ENCODE peak calls at places on chromosomes 12 and 14, in five cellular contexts. H is activated CD4-positive, CD25-positive, alpha-beta regulatory T cell; N is GDM1; L is activated naive CD4-positive, alpha-beta T cell; W is aorta. S is an unnamed sample.

GRCh38 chr12:96198970-96199369 is 4.8 kb downstream of the ELK3 start:
- DNase-seq in N (no peak), H (no peak), W (no peak), L (no peak), S (no peak)

GRCh38 chr12:118061011-118061875 is at the start of gene WSB2:
- DNase-seq in L (peak; percentile 43), W (peak; percentile 95), N (no peak), H (peak; percentile 8), S (no peak)

GRCh38 chr12:126156806-126157574 is 1091.8 kb downstream of the AACS start:
- DNase-seq in H (no peak), N (no peak), L (no peak), W (no peak), S (no peak)

GRCh38 chr12:75711276-75711675 is 199.9 kb upstream of the KRR1 start:
- DNase-seq in H (no peak), L (no peak), W (no peak), N (no peak), S (no peak)

GRCh38 chr14:23951590-23952143 is 1.9 kb upstream of the DHRS4 start:
- DNase-seq in L (no peak), N (no peak), W (no peak), H (no peak), S (no peak)

GRCh38 chr12:94140556-94140955 is 7.8 kb upstream of the PLXNC1 start:
- DNase-seq in W (no peak), L (no peak), H (peak; percentile 11), N (peak; percentile 21), S (no peak)

GRCh38 chr14:94821705-94822104 is 51.8 kb upstream of the GSC start:
- DNase-seq in N (no peak), W (no peak), H (no peak), L (no peak), S (no peak)

GRCh38 chr12:3496964-3497363 is 6.0 kb downstream of the PRMT8 start:
- DNase-seq in H (no peak), N (no peak), W (no peak), L (no peak), S (no peak)

GRCh38 chr14:34461334-34462131 is 507 bp downstream of the SPTSSA start:
- DNase-seq in H (no peak), L (no peak), W (no peak), N (peak; percentile 10), S (peak; percentile 51)

GRCh38 chr12:47768323-47768811 is 4.7 kb upstream of the SLC48A1 start:
- DNase-seq in H (no peak), W (no peak), N (no peak), L (no peak), S (no peak)

GRCh38 chr12:131833896-131834641 is 5.9 kb downstream of the MMP17 start:
- DNase-seq in W (peak; percentile 74), N (no peak), L (no peak), H (no peak), S (no peak)

GRCh38 chr14:93741556-93742210 is 46.6 kb downstream of the PRIMA1 start:
- DNase-seq in N (no peak), L (no peak), W (no peak), H (no peak), S (no peak)

GRCh38 chr12:2617365-2617764 is 177.4 kb upstream of the FKBP4 start:
- DNase-seq in L (no peak), W (no peak), N (no peak), H (no peak), S (no peak)

GRCh38 chr12:42140901-42141300 is 3.8 kb downstream of the GXYLT1 start:
- DNase-seq in L (no peak), W (no peak), H (no peak), N (no peak), S (no peak)

GRCh38 chr12:112386726-112387125 is 4.5 kb upstream of the HECTD4 start:
- DNase-seq in N (no peak), L (no peak), H (no peak), W (no peak), S (peak; percentile 65)

GRCh38 chr12:17489452-17489851 is 600.5 kb downstream of the RERGL start:
- DNase-seq in N (no peak), L (no peak), W (no peak), H (no peak), S (no peak)

GRCh38 chr12:57235728-57236131 is 6.2 kb downstream of the SHMT2 start:
- DNase-seq in H (no peak), W (no peak), L (no peak), N (no peak), S (no peak)

GRCh38 chr12:10365716-10366433 is 24.0 kb downstream of the KLRK1 start:
- DNase-seq in H (no peak), N (no peak), W (no peak), L (no peak), S (no peak)

GRCh38 chr12:110741795-110742717 is 635 bp downstream of the PPP1CC start:
- DNase-seq in N (peak; percentile 5), H (peak; percentile 39), L (no peak), W (no peak), S (no peak)

GRCh38 chr14:105473677-105474477 is 744 bp upstream of the CRIP2 start:
- DNase-seq in N (peak; percentile 53), L (peak; percentile 59), H (no peak), W (peak; percentile 99), S (peak; percentile 33)

GRCh38 chr12:57263096-57263495 is 12.1 kb upstream of the STAC3 start:
- DNase-seq in W (no peak), H (no peak), L (no peak), N (no peak), S (no peak)

GRCh38 chr14:82075566-82075965 is 541.9 kb upstream of the SEL1L start:
- DNase-seq in W (peak; percentile 79), N (peak; percentile 2), L (no peak), H (no peak), S (no peak)

GRCh38 chr12:113896194-113896593 is 69.9 kb downstream of the RBM19 start:
- DNase-seq in L (no peak), H (no peak), N (no peak), W (no peak), S (no peak)

GRCh38 chr12:54125950-54126695 is 62.7 kb downstream of the SMUG1 start:
- DNase-seq in H (no peak), W (peak; percentile 84), L (no peak), N (no peak), S (no peak)

GRCh38 chr14:24207625-24208024 is 2.1 kb downstream of the TSSK4 start:
- DNase-seq in L (no peak), N (no peak), W (no peak), H (no peak), S (no peak)

GRCh38 chr14:34623506-34623905 is 6.4 kb downstream of the SNX6 start:
- DNase-seq in W (no peak), H (no peak), L (no peak), N (no peak), S (no peak)

GRCh38 chr12:104643921-104644669 is 187.3 kb downstream of the CHST11 start:
- DNase-seq in W (no peak), H (no peak), L (no peak), N (no peak), S (peak; percentile 62)

GRCh38 chr12:97939141-97939540 is 476.5 kb downstream of the RMST start:
- DNase-seq in H (no peak), W (no peak), N (no peak), L (no peak), S (no peak)

GRCh38 chr12:115598827-115599226 is 678.7 kb downstream of the MED13L start:
- DNase-seq in N (no peak), W (no peak), H (no peak), L (no peak), S (no peak)

GRCh38 chr14:68027276-68027675 is 207.7 kb downstream of the RAD51B start:
- DNase-seq in H (no peak), L (no peak), W (no peak), N (no peak), S (no peak)

GRCh38 chr14:92952497-92953298 is 29.7 kb downstream of the CHGA start:
- DNase-seq in N (no peak), H (no peak), W (no peak), L (no peak), S (no peak)

GRCh38 chr12:124952295-124952694 is 36.6 kb downstream of the DHX37 start:
- DNase-seq in W (no peak), H (no peak), L (no peak), N (no peak), S (no peak)

GRCh38 chr12:49328816-49329215 is 5.8 kb downstream of the TROAP start:
- DNase-seq in H (no peak), L (no peak), W (no peak), N (no peak), S (no peak)

GRCh38 chr14:105486974-105487448 is 325 bp downstream of the CRIP1 start:
- DNase-seq in N (no peak), L (no peak), H (no peak), W (peak; percentile 94), S (no peak)

GRCh38 chr12:64171715-64172114 is 50.4 kb downstream of the KICS2 start:
- DNase-seq in W (no peak), N (no peak), L (no peak), H (no peak), S (no peak)